ENCODE peak calls at places on chromosomes 1 and 21, in nine cellular contexts. C is NCI-H1436, K is amniotic stem cell, Q is KBM-7, B is LHCN-M2, O is esophagus squamous epithelium, V is GOT3, X is NCI-H2171, Z is T-helper 2 cell. R is an unnamed sample.

GRCh38 chr1:5822266-5822665 is 170.0 kb downstream of the NPHP4 start:
- DNase-seq in C (no peak), K (no peak), Q (no peak), B (no peak), O (no peak), V (no peak), X (no peak), Z (no peak), R (no peak)

GRCh38 chr1:234553241-234554156 is 56.5 kb downstream of the IRF2BP2 start:
- DNase-seq in C (no peak), K (peak; percentile 68), Q (peak; percentile 23), B (no peak), O (no peak), V (no peak), X (no peak), Z (no peak), R (no peak)

GRCh38 chr1:54814148-54814498 is 13.0 kb upstream of the TTC22 start:
- DNase-seq in C (no peak), K (no peak), Q (no peak), B (no peak), O (no peak), V (no peak), X (no peak), Z (no peak), R (no peak)

GRCh38 chr1:166166400-166166699 is 451 bp downstream of the FAM78B start:
- DNase-seq in C (no peak), K (no peak), Q (no peak), B (no peak), O (no peak), V (no peak), X (no peak), Z (no peak), R (no peak)

GRCh38 chr1:20555025-20555757 is 2.8 kb downstream of the FAM43B start:
- DNase-seq in C (no peak), K (no peak), Q (no peak), B (no peak), O (no peak), V (no peak), X (no peak), Z (no peak), R (no peak)

GRCh38 chr21:23162213-23162946 is 2164.2 kb downstream of the NCAM2 start:
- DNase-seq in C (no peak), K (no peak), Q (no peak), B (no peak), O (no peak), V (no peak), X (no peak), Z (no peak), R (peak; percentile 15)

GRCh38 chr21:25977068-25977611 is 193.4 kb downstream of the APP start:
- DNase-seq in C (no peak), K (no peak), Q (no peak), B (no peak), O (no peak), V (no peak), X (no peak), Z (no peak), R (no peak)

GRCh38 chr1:189211742-189212141 is 1265.9 kb downstream of the BRINP3 start:
- DNase-seq in C (no peak), K (no peak), Q (no peak), B (no peak), O (no peak), V (no peak), X (no peak), Z (no peak), R (peak; percentile 51)

GRCh38 chr1:78072216-78072615 is 26.4 kb downstream of the GIPC2 start:
- DNase-seq in C (no peak), K (no peak), Q (no peak), B (no peak), O (no peak), V (no peak), X (no peak), Z (no peak), R (no peak)

GRCh38 chr1:207049974-207050391 is 1.0 kb downstream of the YOD1 start:
- DNase-seq in C (peak; percentile 42), K (peak; percentile 44), Q (peak; percentile 42), B (peak; percentile 47), O (no peak), V (no peak), X (peak; percentile 27), Z (peak; percentile 23), R (no peak)

GRCh38 chr1:31791131-31791858 is 24.5 kb downstream of the SPOCD1 start:
- DNase-seq in C (no peak), K (no peak), Q (no peak), B (no peak), O (no peak), V (no peak), X (no peak), Z (no peak), R (no peak)

GRCh38 chr1:19067187-19067911 is 110.9 kb upstream of the IFFO2 start:
- DNase-seq in C (no peak), K (no peak), Q (no peak), B (peak; percentile 24), O (no peak), V (no peak), X (no peak), Z (no peak), R (no peak)

GRCh38 chr21:32585970-32586369 is 647 bp upstream of the TCP10L start:
- DNase-seq in C (no peak), K (no peak), Q (no peak), B (no peak), O (no peak), V (no peak), X (no peak), Z (no peak), R (no peak)

GRCh38 chr1:175538442-175538841 is 205.0 kb downstream of the TNR start:
- DNase-seq in C (no peak), K (no peak), Q (no peak), B (no peak), O (no peak), V (no peak), X (no peak), Z (no peak), R (no peak)

R was measured in HS-5.